ENCODE peak calls at places on chromosomes 2 and 18, in six cellular contexts. Y is mammary epithelial cell, U is GM06990, E is AG09309, O is hepatocyte, V is brain microvascular endothelial cell. N is an unnamed sample.

GRCh38 chr2:10286216-10287037 is 16.3 kb upstream of the HPCAL1 start:
- DNase-seq in Y (no peak), U (no peak), E (no peak), O (no peak), V (no peak), N (no peak)

GRCh38 chr18:79945118-79946042 is 6.1 kb downstream of the SLC66A2 start:
- DNase-seq in Y (no peak), U (no peak), E (no peak), O (no peak), V (no peak), N (no peak)

GRCh38 chr18:69102959-69103358 is 297.7 kb upstream of the DOK6 start:
- DNase-seq in Y (no peak), U (no peak), E (peak), O (no peak), V (no peak), N (no peak)

GRCh38 chr2:17851731-17852585 is 26.5 kb upstream of the KCNS3 start:
- DNase-seq in Y (peak), U (peak), E (peak), O (peak), V (peak), N (peak)

GRCh38 chr2:28403388-28403956 is 10.8 kb downstream of the FOSL2 start:
- DNase-seq in Y (no peak), U (no peak), E (no peak), O (no peak), V (no peak), N (no peak)

GRCh38 chr2:181104512-181105121 is 124.2 kb downstream of the UBE2E3 start:
- DNase-seq in Y (peak), U (no peak), E (peak), O (peak), V (peak), N (peak)

GRCh38 chr2:15704086-15704787 is 112.6 kb downstream of the DDX1 start:
- DNase-seq in Y (no peak), U (no peak), E (no peak), O (no peak), V (no peak), N (no peak)

GRCh38 chr2:216539791-216540241 is 41.2 kb downstream of the RPL37A start:
- DNase-seq in Y (peak), U (peak), E (no peak), O (no peak), V (no peak), N (peak)

GRCh38 chr18:37922162-37922561 is 356.6 kb upstream of the CELF4 start:
- DNase-seq in Y (no peak), U (no peak), E (no peak), O (no peak), V (no peak), N (no peak)

GRCh38 chr2:223101340-223102039 is 49.5 kb downstream of the KCNE4 start:
- DNase-seq in Y (peak), U (peak), E (no peak), O (peak), V (peak), N (peak)

GRCh38 chr2:205654878-205655601 is 27.3 kb upstream of the NRP2 start:
- DNase-seq in Y (peak), U (no peak), E (peak), O (no peak), V (peak), N (no peak)

DNA sequence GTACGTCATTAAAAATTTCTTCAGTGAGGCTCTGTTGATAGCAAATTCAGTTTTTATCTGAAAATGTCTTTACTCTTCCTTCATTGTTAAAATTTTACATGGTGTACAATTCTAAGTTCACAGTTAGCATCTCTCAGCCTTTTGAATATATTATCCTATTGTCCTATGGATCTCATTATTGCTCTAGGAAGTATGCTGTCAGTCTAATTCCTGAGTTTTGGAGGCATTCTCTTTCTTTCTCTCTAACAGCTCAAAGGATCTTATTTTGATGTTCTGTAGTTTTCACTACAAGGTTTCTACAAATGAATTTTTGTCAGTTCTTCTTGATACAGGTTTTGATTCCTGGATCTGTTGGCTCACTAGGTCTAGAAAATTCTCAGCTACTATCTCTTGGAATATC is 2.9 kb upstream of the ACMSD start:
- DNase-seq in Y (no peak), U (no peak), E (no peak), O (no peak), V (no peak), N (no peak)
- TF ChIP-seq CTCF in Y (no peak), U (no peak), E (no peak), O (no peak), V (no peak), N (no peak)

DNA sequence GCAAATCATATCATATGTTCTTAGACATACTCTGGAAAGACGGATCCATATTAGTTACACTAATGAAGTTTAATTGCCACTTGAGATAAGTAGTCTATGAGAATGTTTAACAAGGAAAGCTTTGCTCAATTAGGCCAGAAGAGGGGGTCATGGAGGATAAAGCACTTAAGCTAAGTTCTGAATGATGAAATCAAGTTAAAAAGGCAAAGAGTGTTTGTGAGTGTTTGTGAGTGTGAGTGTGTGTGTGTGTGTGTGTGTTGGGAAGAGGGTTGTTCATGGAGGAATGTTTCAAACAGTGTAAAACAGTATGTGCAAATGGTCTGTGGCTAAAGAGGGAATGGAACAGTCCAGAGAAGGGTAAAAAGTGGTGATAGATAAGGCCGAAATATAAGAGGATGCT is 360.9 kb downstream of the ERBB4 start:
- DNase-seq in Y (no peak), U (no peak), E (no peak), O (no peak), V (peak), N (no peak)
- TF ChIP-seq CTCF in Y (no peak), U (peak), E (peak), O (no peak), V (peak), N (no peak)

GRCh38 chr2:123953848-123954247 is 71.2 kb upstream of the CNTNAP5 start:
- DNase-seq in Y (peak), U (no peak), E (no peak), O (peak), V (peak), N (no peak)

GRCh38 chr2:123961576-123961975 is 63.5 kb upstream of the CNTNAP5 start:
- DNase-seq in Y (no peak), U (no peak), E (no peak), O (no peak), V (no peak), N (no peak)

GRCh38 chr2:123958011-123958410 is 67.1 kb upstream of the CNTNAP5 start:
- DNase-seq in Y (no peak), U (no peak), E (no peak), O (no peak), V (no peak), N (no peak)
- TF ChIP-seq CTCF in Y (no peak), U (no peak), E (no peak), O (no peak), V (no peak), N (no peak)

DNA sequence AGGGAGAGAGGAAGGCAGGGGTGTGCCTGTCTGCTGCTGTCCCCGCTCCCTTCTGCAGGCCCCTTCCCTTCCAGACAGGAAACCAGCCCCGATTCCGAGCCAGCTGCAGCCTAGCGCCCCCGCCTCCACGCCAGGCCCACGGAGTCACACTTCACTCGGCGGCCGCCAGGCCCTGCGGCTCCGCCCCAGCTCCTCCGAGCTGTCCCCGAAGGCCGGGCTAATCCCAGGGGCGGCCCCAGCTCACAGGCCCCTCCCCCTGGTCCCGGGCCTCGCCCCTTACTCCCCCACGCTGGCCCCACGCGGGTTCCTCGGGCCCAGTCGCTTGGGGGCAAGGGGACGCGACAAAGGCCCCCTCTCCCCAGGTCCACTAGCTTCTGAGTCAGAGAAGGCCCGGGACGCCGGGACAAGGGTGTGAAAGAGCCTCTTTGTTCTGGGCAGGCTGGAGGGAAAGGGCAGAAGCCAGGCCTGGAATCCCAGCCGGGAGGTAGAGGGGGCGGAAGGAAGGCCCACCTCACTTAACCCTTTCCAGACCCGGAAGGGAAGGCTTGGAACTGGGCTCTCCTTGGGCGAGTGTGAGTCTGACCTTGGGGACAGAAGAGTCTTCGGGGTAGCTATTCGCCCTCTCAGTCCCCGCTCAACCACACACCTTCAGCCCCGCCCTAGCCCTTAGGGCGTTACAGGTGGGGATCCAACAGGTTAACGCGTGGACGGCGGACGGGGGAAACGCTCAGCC is 1.2 kb downstream of the RTKN start:
- DNase-seq in Y (peak), U (peak), E (peak), O (peak), V (peak), N (peak)
- TF ChIP-seq CTCF in Y (peak), U (peak), E (peak), O (no peak), V (peak), N (no peak)

GRCh38 chr2:11534078-11534745 is 367 bp downstream of the GREB1 start:
- DNase-seq in Y (no peak), U (no peak), E (no peak), O (no peak), V (no peak), N (no peak)
- TF ChIP-seq CTCF in Y (no peak), U (no peak), E (no peak), O (no peak), V (no peak), N (no peak)

GRCh38 chr18:44458777-44459176 is 221.9 kb upstream of the SETBP1 start:
- DNase-seq in Y (peak), U (no peak), E (peak), O (peak), V (peak), N (no peak)
- TF ChIP-seq CTCF in Y (no peak), U (no peak), E (peak), O (no peak), V (peak), N (no peak)

GRCh38 chr2:170118641-170119040 is 59.3 kb upstream of the MYO3B start:
- DNase-seq in Y (no peak), U (no peak), E (no peak), O (no peak), V (no peak), N (no peak)

GRCh38 chr2:170121689-170122088 is 56.3 kb upstream of the MYO3B start:
- DNase-seq in Y (no peak), U (no peak), E (no peak), O (no peak), V (no peak), N (no peak)

GRCh38 chr2:170122883-170123547 is 54.9 kb upstream of the MYO3B start:
- DNase-seq in Y (peak), U (no peak), E (no peak), O (no peak), V (no peak), N (no peak)

DNA sequence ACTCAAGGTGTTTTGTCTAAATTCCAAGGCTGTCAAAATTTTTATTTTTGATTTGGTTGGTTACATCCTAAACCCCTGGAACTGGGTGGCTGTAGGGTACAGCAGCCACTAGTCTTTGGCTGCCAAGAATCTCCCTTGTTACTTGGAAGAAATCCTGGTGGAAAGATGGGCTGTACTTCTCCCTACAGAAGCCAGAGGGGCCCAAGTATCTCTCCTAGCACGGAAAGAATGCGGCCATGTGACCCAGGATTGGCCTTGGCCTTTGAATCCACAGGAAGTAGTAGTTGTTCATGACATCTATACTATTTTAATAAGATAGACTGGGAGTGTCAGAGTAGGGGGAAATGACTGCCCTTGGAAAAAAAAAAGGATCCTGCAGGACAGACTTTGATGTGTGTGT is 54.4 kb upstream of the MYO3B start:
- DNase-seq in Y (peak), U (no peak), E (no peak), O (peak), V (no peak), N (no peak)
- TF ChIP-seq CTCF in Y (peak), U (no peak), E (no peak), O (no peak), V (no peak), N (no peak)

DNA sequence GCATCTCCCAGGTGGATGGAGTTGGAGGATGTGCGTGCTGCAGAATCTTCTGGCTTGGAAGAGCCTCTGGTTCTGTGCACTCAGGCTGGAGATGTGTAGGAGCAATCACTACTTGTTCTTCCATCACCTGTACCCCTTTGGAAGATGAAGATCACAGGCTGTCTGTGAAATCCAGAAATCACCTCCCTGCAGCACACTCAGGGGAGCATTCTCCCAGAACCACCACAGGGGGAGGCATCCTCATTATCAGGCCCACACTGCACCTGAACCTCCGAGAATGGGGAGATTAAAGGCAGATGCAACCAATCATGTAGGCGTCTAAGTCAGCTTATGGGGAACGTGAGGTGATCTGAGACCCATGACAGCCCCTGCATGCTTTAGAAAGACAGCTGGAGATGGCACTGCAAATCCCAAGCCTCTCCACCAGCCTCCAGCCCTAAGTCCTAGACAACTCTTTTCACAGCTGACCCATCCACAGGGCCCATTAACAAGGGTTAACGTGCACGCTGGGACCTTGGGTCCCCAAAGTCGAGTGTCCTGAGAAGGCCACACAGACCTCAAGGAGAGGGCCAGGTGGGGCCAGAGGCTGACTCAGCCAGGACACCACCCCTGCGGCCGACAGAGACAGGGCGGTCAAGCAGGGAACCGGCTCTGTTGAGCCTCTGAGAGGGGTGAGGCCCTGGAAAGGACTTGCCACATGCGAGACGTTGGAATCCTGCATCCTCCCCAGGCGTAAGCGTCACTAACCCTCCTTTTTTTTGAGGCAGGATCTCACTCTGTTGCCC is 314.9 kb downstream of the EIPR1 start:
- DNase-seq in Y (no peak), U (no peak), E (no peak), O (no peak), V (no peak), N (no peak)
- TF ChIP-seq CTCF in Y (no peak), U (no peak), E (no peak), O (no peak), V (no peak), N (no peak)